ENCODE peak calls at places on chromosomes 12 and 14, in five cellular contexts. B, P, V, Y and W are unnamed samples. For H3K9me3 and H3K4me1, the result is how much of the 10 kb centered on the place peaks cover.

GRCh38 chr12:52807544-52808470 is 6.1 kb downstream of the KRT4 start:
- DNase-seq in B (no peak), P (no peak), V (no peak), Y (no peak), W (no peak)

GRCh38 chr14:104898870-104899510 is 25.7 kb upstream of the PLD4 start:
- DNase-seq in B (no peak), P (no peak), V (no peak), Y (no peak), W (no peak)

GRCh38 chr12:110079477-110080400 is 31.4 kb upstream of the C12orf76 start:
- DNase-seq in B (peak), P (peak), V (peak), Y (no peak), W (peak)

GRCh38 chr14:60102389-60102788 is 10.7 kb downstream of the PCNX4 start:
- DNase-seq in B (no peak), P (no peak), V (no peak), Y (peak), W (no peak)

GRCh38 chr12:106672308-106673085 is 89.7 kb downstream of the RFX4 start:
- DNase-seq in B (no peak), P (no peak), V (no peak), Y (no peak), W (no peak)

GRCh38 chr14:98593361-98593761 is 678.6 kb downstream of the BCL11B start:
- DNase-seq in B (no peak), P (no peak), V (no peak), Y (no peak), W (no peak)

GRCh38 chr12:12899530-12900380 is 8.4 kb downstream of the GPRC5A start:
- DNase-seq in B (no peak), P (no peak), V (no peak), Y (peak), W (peak)

GRCh38 chr14:52313903-52314481 is at the start of gene PTGER2:
- DNase-seq in B (peak), P (peak), V (peak), Y (peak), W (peak)

GRCh38 chr12:93079976-93080375 is 150.9 kb upstream of the EEA1 start:
- DNase-seq in B (no peak), P (no peak), V (no peak), Y (no peak), W (no peak)

GRCh38 chr12:120598674-120599463 is 17.7 kb upstream of the POP5 start:
- DNase-seq in B (no peak), P (no peak), V (no peak), Y (no peak), W (peak)

GRCh38 chr12:71587012-71587411 is 76.6 kb downstream of the ZFC3H1 start:
- DNase-seq in B (no peak), P (no peak), V (no peak), Y (no peak), W (no peak)

GRCh38 chr12:122064780-122065588 is 13.6 kb upstream of the MLXIP start:
- DNase-seq in B (peak), P (peak), V (no peak), Y (peak), W (peak)

GRCh38 chr12:56029666-56030293 is 8.9 kb downstream of the IKZF4 start:
- DNase-seq in B (no peak), P (peak), V (no peak), Y (peak), W (peak)

GRCh38 chr12:121774968-121775474 is 18.5 kb downstream of the RHOF start:
- DNase-seq in B (no peak), P (no peak), V (no peak), Y (no peak), W (peak)

GRCh38 chr12:49327887-49328286 is 4.8 kb downstream of the TROAP start:
- DNase-seq in B (no peak), P (no peak), V (no peak), Y (no peak), W (no peak)

GRCh38 chr12:153080-153746 is 60.7 kb downstream of the SLC6A12 start:
- DNase-seq in B (peak), P (peak), V (peak), Y (peak), W (peak)

GRCh38 chr14:105993814-105994213 is 467.4 kb downstream of the TMEM121 start:
- DNase-seq in B (no peak), P (no peak), V (no peak), Y (no peak), W (no peak)

GRCh38 chr14:50027797-50028196 is 88.6 kb downstream of the VCPKMT start:
- DNase-seq in B (no peak), P (no peak), V (no peak), Y (no peak), W (no peak)

GRCh38 chr12:108852674-108853073 is 4.7 kb downstream of the SSH1 start:
- DNase-seq in B (no peak), P (no peak), V (no peak), Y (no peak), W (peak)

GRCh38 chr14:71703477-71703876 is 228.8 kb upstream of the RGS6 start:
- DNase-seq in B (peak), P (no peak), V (no peak), Y (no peak), W (no peak)

GRCh38 chr14:27573018-27573417 is 975.2 kb upstream of the NOVA1 start:
- DNase-seq in B (no peak), P (no peak), V (no peak), Y (no peak), W (no peak)

GRCh38 chr14:95044463-95045254 is 112.7 kb downstream of the DICER1 start:
- DNase-seq in B (no peak), P (no peak), V (no peak), Y (no peak), W (no peak)

GRCh38 chr14:57962293-57962996 is 96.6 kb upstream of the SLC35F4 start:
- DNase-seq in B (no peak), P (no peak), V (no peak), Y (peak), W (no peak)

GRCh38 chr12:90199008-90199407 is 490.4 kb upstream of the ATP2B1 start:
- DNase-seq in B (no peak), P (no peak), V (no peak), Y (no peak), W (no peak)

GRCh38 chr12:56829908-56830307 is 66.8 kb downstream of the HSD17B6 start:
- DNase-seq in B (no peak), P (no peak), V (no peak), Y (no peak), W (no peak)

GRCh38 chr14:31752867-31753661 is 191.9 kb downstream of the NUBPL start:
- DNase-seq in B (no peak), P (no peak), V (no peak), Y (no peak), W (no peak)

GRCh38 chr14:93965287-93965821 is 11.0 kb downstream of the ASB2 start:
- DNase-seq in B (no peak), P (no peak), V (no peak), Y (peak), W (no peak)

GRCh38 chr14:52263190-52263589 is 4.3 kb upstream of the PTGDR start:
- DNase-seq in B (no peak), P (no peak), V (no peak), Y (no peak), W (no peak)

GRCh38 chr14:60594077-60594476 is 55.2 kb downstream of the SIX1 start:
- DNase-seq in B (no peak), P (no peak), V (no peak), Y (no peak), W (no peak)

GRCh38 chr12:50017047-50017446 is 8.2 kb downstream of the RACGAP1 start:
- DNase-seq in B (peak), P (peak), V (no peak), Y (peak), W (peak)

DNA sequence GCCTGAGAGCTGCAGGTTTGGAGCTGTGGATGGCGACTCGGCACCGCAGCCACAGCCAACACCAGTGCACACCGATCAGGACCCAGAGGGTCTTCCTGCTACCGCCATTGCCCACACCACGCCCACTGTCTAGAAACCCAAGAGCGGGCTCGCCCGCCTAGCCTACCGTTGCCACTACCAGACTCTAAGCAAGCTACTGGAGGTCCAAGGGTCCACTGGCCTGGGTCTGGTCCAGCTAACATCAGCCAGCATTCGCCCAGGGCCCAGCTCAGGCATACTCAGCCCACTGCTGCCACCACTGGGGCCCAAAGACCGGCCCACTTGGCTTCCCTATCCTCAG is 30.5 kb upstream of the MON2 start:
- DNase-seq in B (no peak), P (peak), V (no peak), Y (no peak), W (no peak)
- H3K9me3 ChIP-seq in B (under half), P (under half), V (under half), Y (under half), W (under half)

DNA sequence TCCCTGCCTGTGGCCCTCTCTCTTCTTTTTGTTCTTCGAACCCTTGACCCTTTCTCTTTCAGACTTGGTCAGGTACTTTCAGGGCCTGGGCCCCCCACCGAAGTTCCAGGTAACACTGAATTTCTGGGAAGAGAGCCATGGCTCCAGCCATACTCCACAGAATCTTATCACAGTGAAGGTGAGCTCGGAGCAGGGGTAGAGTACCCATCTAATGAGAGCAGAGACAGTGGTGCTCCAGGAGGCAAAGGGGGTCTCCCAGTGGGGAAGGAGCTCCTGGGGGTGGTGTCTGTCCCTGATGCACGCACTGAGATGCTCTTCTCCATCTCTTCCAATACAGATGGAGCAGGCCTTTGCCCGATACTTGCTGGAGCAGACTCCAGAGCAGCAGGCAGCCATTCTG is 4.7 kb downstream of the IRF9 start:
- DNase-seq in B (no peak), P (no peak), V (no peak), Y (no peak), W (no peak)
- H3K4me1 ChIP-seq in B (under half), P (under half), V (under half), Y (under half), W (under half)

GRCh38 chr12:132942611-132943010 is 13.5 kb downstream of the ZNF605 start:
- DNase-seq in B (no peak), P (no peak), V (no peak), Y (no peak), W (no peak)
- H3K9me3 ChIP-seq in B (half or more), P (under half), V (half or more), Y (half or more), W (under half)

GRCh38 chr12:64612843-64613242 is 2.5 kb downstream of the RASSF3 start:
- DNase-seq in B (no peak), P (no peak), V (no peak), Y (no peak), W (no peak)
- H3K4me1 ChIP-seq in B (under half), P (under half), V (under half), Y (under half), W (under half)

DNA sequence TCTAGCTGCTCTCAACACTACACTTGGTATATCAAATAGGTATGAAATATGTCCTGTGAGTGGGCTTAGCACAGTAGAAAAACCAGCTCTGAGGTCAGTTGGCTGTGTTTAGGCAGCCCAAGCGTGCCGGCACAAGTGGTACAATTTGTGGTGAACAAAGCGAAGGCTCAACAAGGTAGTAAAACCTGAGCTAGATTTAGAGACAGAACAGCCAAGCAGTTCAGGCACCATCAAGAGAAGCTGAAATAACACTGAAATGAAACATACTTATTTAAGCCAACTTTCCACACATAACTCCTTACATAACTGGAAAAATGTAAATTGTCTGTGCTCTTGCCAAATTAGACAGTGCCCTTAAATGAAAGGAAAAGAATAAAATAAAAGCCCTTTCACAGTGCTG is 596.8 kb upstream of the FBXO33 start:
- DNase-seq in B (no peak), P (no peak), V (no peak), Y (no peak), W (peak)
- H3K9me3 ChIP-seq in B (under half), P (under half), V (under half), Y (under half), W (under half)

GRCh38 chr14:101230851-101231550 is 327.5 kb upstream of the RTL1 start:
- DNase-seq in B (no peak), P (peak), V (no peak), Y (no peak), W (no peak)

GRCh38 chr14:101233391-101233790 is 327.9 kb upstream of the DIO3 start:
- DNase-seq in B (no peak), P (no peak), V (no peak), Y (no peak), W (no peak)

GRCh38 chr14:101233016-101233355 is 328.3 kb upstream of the DIO3 start:
- DNase-seq in B (no peak), P (no peak), V (no peak), Y (no peak), W (no peak)

GRCh38 chr14:101231828-101232227 is 328.3 kb upstream of the RTL1 start:
- DNase-seq in B (no peak), P (no peak), V (no peak), Y (no peak), W (no peak)

GRCh38 chr14:101232340-101233015 is 328.8 kb upstream of the DIO3 start:
- DNase-seq in B (no peak), P (no peak), V (no peak), Y (no peak), W (peak)
- H3K4me1 ChIP-seq in B (under half), P (under half), V (under half), Y (under half), W (under half)

GRCh38 chr12:25988505-25988904 is 30.0 kb downstream of the RASSF8 start:
- DNase-seq in B (no peak), P (no peak), V (no peak), Y (no peak), W (no peak)

GRCh38 chr12:25992026-25992782 is 33.7 kb downstream of the RASSF8 start:
- DNase-seq in B (no peak), P (no peak), V (no peak), Y (no peak), W (peak)

GRCh38 chr12:25994252-25994651 is 35.8 kb downstream of the RASSF8 start:
- DNase-seq in B (no peak), P (no peak), V (no peak), Y (peak), W (no peak)

GRCh38 chr12:25986169-25986568 is 27.7 kb downstream of the RASSF8 start:
- DNase-seq in B (no peak), P (no peak), V (no peak), Y (no peak), W (no peak)

DNA sequence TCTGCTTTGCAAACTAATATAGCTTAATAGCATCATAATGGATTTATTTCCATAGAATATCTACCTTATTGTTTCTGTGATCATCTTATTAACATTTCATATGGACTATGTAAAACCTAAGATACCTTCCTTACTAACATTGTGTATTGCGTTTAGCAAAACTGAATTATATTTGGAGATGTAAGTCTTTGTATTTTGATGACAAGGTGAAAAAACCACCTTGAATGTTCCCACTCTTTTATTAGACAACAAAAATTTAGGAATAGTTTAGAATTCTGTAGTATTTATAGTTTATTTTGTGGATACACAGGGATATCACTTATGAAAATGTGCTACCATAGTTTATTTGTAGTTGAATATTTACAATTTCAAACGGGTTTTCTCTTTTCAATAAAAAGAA is 32.0 kb downstream of the RASSF8 start:
- DNase-seq in B (no peak), P (no peak), V (no peak), Y (no peak), W (no peak)
- H3K9me3 ChIP-seq in B (under half), P (under half), V (under half), Y (under half), W (under half)

GRCh38 chr14:103870144-103870876 is 22.9 kb upstream of the PPP1R13B start:
- DNase-seq in B (no peak), P (no peak), V (no peak), Y (no peak), W (peak)

GRCh38 chr14:103868242-103868897 is 21.0 kb upstream of the PPP1R13B start:
- DNase-seq in B (no peak), P (no peak), V (peak), Y (no peak), W (no peak)

GRCh38 chr14:103870891-103871595 is 23.7 kb upstream of the PPP1R13B start:
- DNase-seq in B (no peak), P (no peak), V (no peak), Y (no peak), W (no peak)

GRCh38 chr14:103867523-103867953 is 20.2 kb upstream of the PPP1R13B start:
- DNase-seq in B (peak), P (peak), V (peak), Y (peak), W (peak)

GRCh38 chr14:103869406-103870143 is 22.2 kb upstream of the PPP1R13B start:
- DNase-seq in B (no peak), P (no peak), V (peak), Y (no peak), W (no peak)
- H3K4me1 ChIP-seq in B (under half), P (under half), V (under half), Y (under half), W (under half)